ENCODE peak calls at places on chromosomes 13 and 19, in ten cellular contexts. I, P, T, M, Z, F, R, A, U and K are unnamed samples.

GRCh38 chr13:39509616-39510015 is 93.4 kb downstream of the LHFPL6 start:
- DNase-seq in I (no peak), P (no peak), T (no peak), M (no peak), Z (no peak), F (no peak), R (no peak), A (no peak), U (no peak), K (no peak)

GRCh38 chr13:33004454-33004853 is 11.8 kb upstream of the KL start:
- DNase-seq in I (no peak), P (no peak), T (no peak), M (no peak), Z (peak), F (no peak), R (no peak), A (no peak), U (no peak), K (peak)

GRCh38 chr13:20814224-20814910 is 40.6 kb upstream of the EEF1AKMT1 start:
- DNase-seq in I (no peak), P (no peak), T (peak), M (no peak), Z (peak), F (peak), R (peak), A (no peak), U (peak), K (peak)

GRCh38 chr19:15644816-15645215 is 4.1 kb downstream of the CYP4F3 start:
- DNase-seq in I (no peak), P (no peak), T (no peak), M (no peak), Z (no peak), F (no peak), R (no peak), A (no peak), U (no peak), K (no peak)

GRCh38 chr13:67238277-67238859 is 8.2 kb upstream of the PCDH9 start:
- DNase-seq in I (no peak), P (no peak), T (no peak), M (no peak), Z (no peak), F (peak), R (peak), A (no peak), U (no peak), K (peak)

GRCh38 chr19:33225458-33225925 is at the start of gene SLC7A10:
- DNase-seq in I (no peak), P (no peak), T (no peak), M (no peak), Z (no peak), F (no peak), R (no peak), A (no peak), U (no peak), K (no peak)

GRCh38 chr19:52823676-52824075 is 2.2 kb upstream of the ZNF28 start:
- DNase-seq in I (no peak), P (no peak), T (no peak), M (no peak), Z (no peak), F (no peak), R (no peak), A (no peak), U (no peak), K (no peak)

GRCh38 chr13:107421951-107422350 is 793.4 kb downstream of the LIG4 start:
- DNase-seq in I (no peak), P (no peak), T (no peak), M (no peak), Z (no peak), F (peak), R (peak), A (no peak), U (no peak), K (peak)

GRCh38 chr13:41827507-41828213 is 133.2 kb downstream of the VWA8 start:
- DNase-seq in I (no peak), P (no peak), T (peak), M (no peak), Z (peak), F (peak), R (peak), A (no peak), U (peak), K (peak)

GRCh38 chr19:5881543-5882299 is 11.4 kb upstream of the FUT5 start:
- DNase-seq in I (no peak), P (no peak), T (no peak), M (no peak), Z (no peak), F (no peak), R (no peak), A (no peak), U (no peak), K (no peak)

GRCh38 chr19:47398707-47399106 is 20.6 kb downstream of the MEIS3 start:
- DNase-seq in I (no peak), P (no peak), T (no peak), M (no peak), Z (no peak), F (no peak), R (no peak), A (no peak), U (no peak), K (no peak)

GRCh38 chr19:53002479-53002878 is 11.2 kb upstream of the ERVV-1 start:
- DNase-seq in I (no peak), P (no peak), T (no peak), M (no peak), Z (no peak), F (no peak), R (no peak), A (no peak), U (no peak), K (no peak)

GRCh38 chr19:18157465-18158063 is 4.6 kb downstream of the PIK3R2 start:
- DNase-seq in I (peak), P (no peak), T (no peak), M (no peak), Z (no peak), F (no peak), R (no peak), A (no peak), U (no peak), K (no peak)

GRCh38 chr19:3687774-3688706 is 12.2 kb downstream of the PIP5K1C start:
- DNase-seq in I (no peak), P (peak), T (no peak), M (peak), Z (no peak), F (no peak), R (no peak), A (no peak), U (no peak), K (no peak)

GRCh38 chr19:6564393-6564792 is 26.6 kb downstream of the CD70 start:
- DNase-seq in I (no peak), P (no peak), T (no peak), M (no peak), Z (no peak), F (peak), R (no peak), A (no peak), U (no peak), K (peak)

GRCh38 chr19:49425922-49426592 is 869 bp downstream of the GFY start:
- DNase-seq in I (no peak), P (no peak), T (no peak), M (no peak), Z (peak), F (no peak), R (no peak), A (peak), U (no peak), K (no peak)

GRCh38 chr19:46180701-46181385 is 32.8 kb downstream of the IGFL2 start:
- DNase-seq in I (no peak), P (no peak), T (no peak), M (no peak), Z (peak), F (peak), R (peak), A (no peak), U (no peak), K (peak)

GRCh38 chr13:110726726-110727125 is 13.2 kb downstream of the ING1 start:
- DNase-seq in I (no peak), P (no peak), T (no peak), M (no peak), Z (no peak), F (no peak), R (no peak), A (peak), U (no peak), K (no peak)

GRCh38 chr13:91368101-91368500 is 20.6 kb downstream of the MIR17HG start:
- DNase-seq in I (no peak), P (no peak), T (no peak), M (no peak), Z (no peak), F (no peak), R (no peak), A (no peak), U (no peak), K (no peak)

GRCh38 chr19:16577531-16578052 is 5.4 kb upstream of the SLC35E1 start:
- DNase-seq in I (no peak), P (no peak), T (no peak), M (no peak), Z (no peak), F (no peak), R (no peak), A (no peak), U (no peak), K (no peak)